ENCODE peak calls at places on chromosome 16, in five cellular contexts. G is CD8-positive, alpha-beta T cell; H is endodermal cell; L is WERI-Rb-1; I is pancreas. Y is an unnamed sample.

GRCh38 chr16:85894266-85894665 is 4.7 kb upstream of the IRF8 start:
- DNase-seq in G (no peak), I (peak; percentile 58), H (peak; percentile 86), L (no peak), Y (no peak)

GRCh38 chr16:1351582-1352362 is at the start of the genes GNPTG and TSR3:
- DNase-seq in H (peak; percentile 90), L (peak; percentile 79), I (peak; percentile 81), G (peak; percentile 82), Y (peak; percentile 54)

GRCh38 chr16:18932243-18932997 is 6.2 kb upstream of the SMG1 start:
- DNase-seq in I (no peak), G (no peak), L (no peak), H (peak; percentile 20), Y (peak; percentile 13)

GRCh38 chr16:54242199-54242598 is 44.4 kb downstream of the IRX3 start:
- DNase-seq in I (no peak), H (peak; percentile 87), G (no peak), L (no peak), Y (no peak)

GRCh38 chr16:11205754-11206459 is 50.1 kb downstream of the SOCS1 start:
- DNase-seq in G (no peak), H (no peak), I (no peak), L (peak; percentile 47), Y (no peak)

GRCh38 chr16:17509194-17509593 is 38.4 kb upstream of the XYLT1 start:
- DNase-seq in G (no peak), L (no peak), H (no peak), I (no peak), Y (peak; percentile 22)

GRCh38 chr16:85308585-85309540 is 196.6 kb upstream of the CIBAR2 start:
- DNase-seq in G (no peak), I (no peak), H (no peak), L (no peak), Y (no peak)

GRCh38 chr16:82358161-82358560 is 188.1 kb upstream of the MPHOSPH6 start:
- DNase-seq in H (no peak), I (no peak), L (no peak), G (no peak), Y (no peak)

GRCh38 chr16:1420111-1420539 is 422 bp downstream of the UQCC4 start:
- DNase-seq in H (no peak), I (no peak), L (no peak), G (no peak), Y (no peak)

GRCh38 chr16:12258806-12259205 is 282.3 kb downstream of the SNX29 start:
- DNase-seq in H (no peak), G (no peak), L (no peak), I (no peak), Y (no peak)

GRCh38 chr16:10966129-10966528 is 21.8 kb downstream of the CLEC16A start:
- DNase-seq in L (no peak), H (no peak), G (no peak), I (no peak), Y (no peak)

GRCh38 chr16:77376358-77376757 is 58.5 kb downstream of the ADAMTS18 start:
- DNase-seq in L (no peak), H (peak; percentile 69), I (no peak), G (no peak), Y (no peak)

GRCh38 chr16:11354733-11355574 is 9.7 kb downstream of the RMI2 start:
- DNase-seq in L (no peak), H (no peak), I (no peak), G (peak; percentile 57), Y (no peak)

GRCh38 chr16:87543436-87544191 is 50.8 kb upstream of the ZCCHC14 start:
- DNase-seq in G (no peak), H (no peak), L (no peak), I (no peak), Y (no peak)

GRCh38 chr16:14428043-14428442 is 202.0 kb downstream of the PARN start:
- DNase-seq in L (no peak), G (no peak), I (no peak), H (no peak), Y (no peak)

GRCh38 chr16:2299915-2300192 is 31.9 kb upstream of the RNPS1 start:
- DNase-seq in H (peak; percentile 56), L (no peak), G (no peak), I (no peak), Y (no peak)

GRCh38 chr16:30136971-30137601 is 14.1 kb upstream of the MAPK3 start:
- DNase-seq in I (no peak), G (no peak), L (no peak), H (no peak), Y (no peak)

GRCh38 chr16:2974319-2975056 is 5.3 kb downstream of the PAQR4 start:
- DNase-seq in G (no peak), I (no peak), L (no peak), H (no peak), Y (no peak)

GRCh38 chr16:86517652-86518258 is 7.4 kb downstream of the FOXF1 start:
- DNase-seq in H (peak; percentile 91), L (peak; percentile 54), G (no peak), I (peak; percentile 33), Y (peak; percentile 54)

GRCh38 chr16:23967018-23967417 is 131.2 kb downstream of the PRKCB start:
- DNase-seq in H (no peak), G (no peak), L (peak; percentile 17), I (no peak), Y (no peak)

GRCh38 chr16:57621521-57622268 is 6.7 kb upstream of the ADGRG1 start:
- DNase-seq in L (no peak), G (no peak), I (no peak), H (peak; percentile 42), Y (no peak)

GRCh38 chr16:17404903-17405691 is 65.7 kb downstream of the XYLT1 start:
- DNase-seq in G (no peak), L (no peak), H (no peak), I (peak; percentile 38), Y (peak; percentile 62)

GRCh38 chr16:8572919-8573724 is 17.2 kb downstream of the TMEM114 start:
- DNase-seq in G (no peak), H (peak; percentile 86), I (no peak), L (no peak), Y (peak; percentile 27)

GRCh38 chr16:11484691-11485258 is 101.9 kb downstream of the LITAF start:
- DNase-seq in H (no peak), I (no peak), L (no peak), G (no peak), Y (no peak)

GRCh38 chr16:76670125-76670857 is 393.1 kb downstream of the CNTNAP4 start:
- DNase-seq in I (no peak), H (no peak), G (no peak), L (no peak), Y (no peak)

GRCh38 chr16:2148714-2149629 is 547 bp downstream of the RAB26 start:
- DNase-seq in L (no peak), H (peak; percentile 76), I (peak; percentile 54), G (no peak), Y (no peak)

DNA sequence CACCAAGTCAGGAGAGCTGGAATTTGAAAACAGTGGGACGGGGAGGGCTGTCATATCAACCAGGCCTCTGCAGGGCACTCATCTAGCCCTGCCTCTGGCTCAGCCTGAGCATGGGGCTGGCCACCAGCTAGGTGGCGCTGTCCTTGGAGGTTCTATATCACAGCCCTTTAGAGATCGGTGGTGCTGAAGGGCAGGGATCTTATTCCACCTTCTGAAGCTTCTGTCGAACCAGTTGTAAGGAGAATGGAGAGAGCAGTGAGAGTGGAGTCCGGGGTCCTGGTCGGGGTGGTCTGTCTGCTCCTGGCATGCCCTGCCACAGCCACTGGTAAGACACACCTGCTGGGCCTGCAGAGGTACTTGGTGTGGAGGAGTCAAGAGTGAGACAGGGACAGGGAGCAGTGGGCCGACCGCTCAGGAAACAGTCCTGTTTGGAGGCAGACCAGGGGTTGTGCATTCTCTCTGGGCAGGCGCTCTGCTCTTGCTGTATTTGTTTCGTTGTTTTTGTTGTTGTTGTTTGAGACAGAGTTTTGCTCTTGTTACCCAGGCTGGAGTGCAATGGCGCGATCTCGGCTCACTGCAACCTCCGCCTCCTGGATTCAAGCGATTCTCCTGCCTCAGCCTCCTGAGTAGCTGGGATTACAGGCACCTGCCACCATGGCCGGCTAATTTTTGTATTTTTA is at the start of gene CES3:
- DNase-seq in L (peak; percentile 90), G (peak; percentile 17), I (peak; percentile 63), H (peak; percentile 96), Y (peak; percentile 32)
- H3K4me3 ChIP-seq in L (peak within 1 kb of the TSS; percentile 36), G (no peak within 1 kb of the TSS), I (peak within 1 kb of the TSS; percentile 29), H (peak within 1 kb of the TSS; percentile 37), Y (no peak within 1 kb of the TSS)

DNA sequence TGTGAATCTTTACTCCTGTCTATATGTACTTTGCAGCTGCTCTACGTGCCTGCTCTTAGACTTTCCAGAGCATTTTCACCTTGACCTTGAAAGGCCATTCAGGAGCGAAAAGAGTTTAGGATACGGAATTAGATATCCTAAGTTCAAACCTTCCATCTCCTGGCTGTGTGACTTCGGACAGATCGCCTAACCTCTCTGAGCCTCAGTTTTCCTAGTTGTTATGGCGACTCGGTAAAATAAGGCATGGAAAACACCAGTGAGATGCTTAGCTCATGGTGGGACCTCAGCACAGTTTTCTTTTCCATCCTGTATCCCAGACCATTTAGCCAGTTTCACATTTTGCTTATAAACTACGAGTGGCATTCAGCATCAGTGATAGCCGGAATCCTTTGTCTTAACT is 233.7 kb downstream of the RBFOX1 start:
- DNase-seq in H (no peak), G (no peak), L (no peak), I (no peak), Y (no peak)
- TF ChIP-seq CTCF in H (no peak), G (no peak), L (no peak), I (no peak), Y (no peak)

DNA sequence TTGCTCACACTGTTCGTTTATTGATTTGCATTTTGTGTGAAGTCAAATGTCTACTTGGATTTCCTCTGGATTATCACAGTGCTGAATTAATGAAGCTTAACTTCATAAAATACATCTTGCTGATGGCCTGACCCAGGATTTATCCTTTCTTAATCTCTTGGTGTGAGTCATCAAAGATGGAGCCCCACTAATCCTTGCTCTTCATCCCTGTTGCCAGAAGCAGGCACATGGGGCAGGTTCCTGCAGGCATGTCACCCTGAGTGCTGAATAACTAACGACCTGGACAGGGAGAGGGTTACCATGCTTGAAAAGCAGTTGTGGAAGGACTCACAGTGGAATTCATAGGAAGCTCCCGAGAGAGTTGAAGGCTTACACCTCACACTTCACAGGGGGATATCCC is 56.0 kb upstream of the FA2H start:
- DNase-seq in G (no peak), H (no peak), L (peak; percentile 88), I (no peak), Y (no peak)
- H3K4me3 ChIP-seq in G (no peak overlapping the region), H (no peak overlapping the region), L (no peak overlapping the region), I (no peak overlapping the region), Y (no peak overlapping the region)

GRCh38 chr16:4550587-4550986 is 5.6 kb upstream of the C16orf96 start:
- DNase-seq in G (no peak), I (no peak), H (no peak), L (no peak), Y (no peak)
- TF ChIP-seq CTCF in G (no peak), I (no peak), H (no peak), L (no peak), Y (no peak)

GRCh38 chr16:67162439-67163163 is 1.9 kb upstream of the HSF4 start:
- DNase-seq in H (no peak), L (no peak), G (no peak), I (no peak), Y (no peak)
- H3K4me3 ChIP-seq in H (peak overlapping the region; percentile 66), L (no peak overlapping the region), G (peak overlapping the region; percentile 19), I (no peak overlapping the region), Y (no peak overlapping the region)

DNA sequence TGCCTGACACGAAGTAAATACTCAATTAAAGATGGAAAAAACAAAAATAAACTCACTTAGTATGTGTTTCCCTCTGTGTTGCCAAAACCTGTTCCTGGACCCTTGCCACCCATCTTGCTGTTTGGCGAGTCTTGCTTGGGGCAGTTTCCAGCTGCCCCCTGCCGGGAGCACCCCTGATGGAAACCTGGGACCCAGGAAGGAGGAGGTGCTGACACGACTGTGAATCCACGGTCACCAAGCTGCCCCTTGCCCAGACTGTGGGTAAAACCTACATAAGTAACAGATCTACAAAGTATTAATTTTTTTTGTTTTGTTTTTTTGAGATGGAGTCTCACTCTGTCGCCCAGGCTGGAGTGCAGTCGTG is 50.1 kb upstream of the SIAH1 start:
- DNase-seq in H (no peak), L (no peak), I (no peak), G (no peak), Y (no peak)
- TF ChIP-seq CTCF in H (no peak), L (no peak), I (no peak), G (no peak), Y (no peak)

Y was measured in astrocyte of the cerebellum.